ENCODE peak calls at places on chromosomes 7 and 10, in four cellular contexts. Y is T47D, H is NCI-H774, C is NCI-H69. M is an unnamed sample.

GRCh38 chr10:124160176-124160575 is 66.8 kb upstream of the CHST15 start:
- DNase-seq in Y (no peak), H (no peak), C (no peak), M (no peak)

GRCh38 chr7:123126171-123126570 is 73.6 kb downstream of the SLC13A1 start:
- DNase-seq in Y (no peak), H (no peak), C (no peak), M (no peak)

GRCh38 chr7:37234928-37235327 is 213.7 kb downstream of the ELMO1 start:
- DNase-seq in Y (peak; percentile 42), H (no peak), C (peak; percentile 34), M (peak; percentile 26)

GRCh38 chr10:79352035-79352595 is 4.8 kb downstream of the PPIF start:
- DNase-seq in Y (no peak), H (no peak), C (no peak), M (no peak)

GRCh38 chr7:48481235-48481634 is 310.0 kb downstream of the ABCA13 start:
- DNase-seq in Y (no peak), H (no peak), C (no peak), M (no peak)

GRCh38 chr10:50561266-50561665 is 62.5 kb downstream of the SGMS1 start:
- DNase-seq in Y (no peak), H (no peak), C (no peak), M (no peak)

GRCh38 chr10:119237722-119238436 is 30.5 kb downstream of the GRK5 start:
- DNase-seq in Y (no peak), H (no peak), C (peak; percentile 60), M (no peak)

GRCh38 chr10:131180941-131181855 is 130.3 kb downstream of the TCERG1L start:
- DNase-seq in Y (peak; percentile 16), H (no peak), C (peak; percentile 77), M (no peak)

GRCh38 chr7:155233703-155234492 is 63.8 kb upstream of the INSIG1 start:
- DNase-seq in Y (no peak), H (no peak), C (no peak), M (no peak)

GRCh38 chr7:75989726-75990388 is 4.5 kb downstream of the TMEM120A start:
- DNase-seq in Y (no peak), H (no peak), C (no peak), M (no peak)

GRCh38 chr10:48582970-48583369 is 21.9 kb downstream of the ARHGAP22 start:
- DNase-seq in Y (no peak), H (no peak), C (no peak), M (no peak)

GRCh38 chr7:133662830-133663229 is 410.0 kb downstream of the EXOC4 start:
- DNase-seq in Y (no peak), H (no peak), C (no peak), M (no peak)

GRCh38 chr7:105125745-105126144 is 111.7 kb downstream of the KMT2E start:
- DNase-seq in Y (no peak), H (no peak), C (no peak), M (no peak)

GRCh38 chr7:143811-144453 is 48.4 kb upstream of the FAM20C start:
- DNase-seq in Y (no peak), H (no peak), C (no peak), M (no peak)

GRCh38 chr7:32518534-32519140 is 23.3 kb downstream of the AVL9 start:
- DNase-seq in Y (no peak), H (no peak), C (peak; percentile 67), M (peak; percentile 22)